ENCODE peak calls at places on chromosome 22, in seven cellular contexts. One of them, this sample, is unnamed.
A peak's percentile ranks its signal among the peaks of the same experiment; 100 is the strongest.

GRCh38 chr22:50531546-50532352 is 1.9 kb upstream of the TYMP start:
- DNase-seq in mesendoderm: peak; percentile 56
- DNase-seq in tibial nerve: peak; percentile 70
- DNase-seq in dorsolateral prefrontal cortex: no peak
- DNase-seq in cardiac muscle cell: peak; percentile 64
- DNase-seq in transverse colon: peak; percentile 84
- DNase-seq in PC-3: peak; percentile 43
- DNase-seq in this sample: no peak

GRCh38 chr22:28034760-28035401 is 115.8 kb upstream of the PITPNB start:
- DNase-seq in transverse colon: peak; percentile 41
- DNase-seq in cardiac muscle cell: peak; percentile 52
- DNase-seq in PC-3: peak; percentile 38
- DNase-seq in tibial nerve: peak; percentile 76
- DNase-seq in mesendoderm: no peak
- DNase-seq in dorsolateral prefrontal cortex: peak; percentile 76
- DNase-seq in this sample: no peak

GRCh38 chr22:30427871-30428270 is 2.3 kb downstream of the MTFP1 start:
- DNase-seq in transverse colon: no peak
- DNase-seq in PC-3: no peak
- DNase-seq in mesendoderm: no peak
- DNase-seq in dorsolateral prefrontal cortex: no peak
- DNase-seq in tibial nerve: no peak
- DNase-seq in cardiac muscle cell: no peak
- DNase-seq in this sample: no peak

GRCh38 chr22:30485362-30485988 is 13.7 kb upstream of the SEC14L3 start:
- DNase-seq in PC-3: peak; percentile 59
- DNase-seq in tibial nerve: peak; percentile 30
- DNase-seq in transverse colon: peak; percentile 72
- DNase-seq in mesendoderm: peak; percentile 61
- DNase-seq in cardiac muscle cell: peak; percentile 65
- DNase-seq in dorsolateral prefrontal cortex: peak; percentile 58
- DNase-seq in this sample: no peak

GRCh38 chr22:43244803-43245527 is 58.0 kb upstream of the TTLL12 start:
- DNase-seq in cardiac muscle cell: no peak
- DNase-seq in PC-3: no peak
- DNase-seq in mesendoderm: no peak
- DNase-seq in tibial nerve: no peak
- DNase-seq in transverse colon: no peak
- DNase-seq in dorsolateral prefrontal cortex: no peak
- DNase-seq in this sample: no peak

GRCh38 chr22:44894782-44895181 is 115.0 kb downstream of the PHF21B start:
- DNase-seq in tibial nerve: no peak
- DNase-seq in transverse colon: no peak
- DNase-seq in cardiac muscle cell: no peak
- DNase-seq in PC-3: no peak
- DNase-seq in dorsolateral prefrontal cortex: no peak
- DNase-seq in mesendoderm: peak; percentile 9
- DNase-seq in this sample: no peak

GRCh38 chr22:44583076-44583760 is 85.2 kb upstream of the RTL6 start:
- DNase-seq in transverse colon: no peak
- DNase-seq in cardiac muscle cell: no peak
- DNase-seq in dorsolateral prefrontal cortex: peak; percentile 38
- DNase-seq in mesendoderm: no peak
- DNase-seq in PC-3: peak; percentile 22
- DNase-seq in tibial nerve: no peak
- DNase-seq in this sample: no peak

GRCh38 chr22:33389927-33390326 is 331.7 kb upstream of the SYN3 start:
- DNase-seq in tibial nerve: no peak
- DNase-seq in dorsolateral prefrontal cortex: no peak
- DNase-seq in PC-3: no peak
- DNase-seq in transverse colon: no peak
- DNase-seq in cardiac muscle cell: no peak
- DNase-seq in mesendoderm: no peak
- DNase-seq in this sample: no peak

GRCh38 chr22:49087163-49087562 is 740.5 kb downstream of the BRD1 start:
- DNase-seq in transverse colon: no peak
- DNase-seq in PC-3: no peak
- DNase-seq in cardiac muscle cell: no peak
- DNase-seq in tibial nerve: no peak
- DNase-seq in dorsolateral prefrontal cortex: no peak
- DNase-seq in mesendoderm: no peak
- DNase-seq in this sample: no peak

GRCh38 chr22:22884888-22885840 is 2.5 kb upstream of the IGLL5 start:
- DNase-seq in tibial nerve: no peak
- DNase-seq in transverse colon: peak; percentile 77
- DNase-seq in dorsolateral prefrontal cortex: no peak
- DNase-seq in PC-3: no peak
- DNase-seq in cardiac muscle cell: no peak
- DNase-seq in mesendoderm: no peak
- DNase-seq in this sample: no peak

GRCh38 chr22:17121235-17122195 is at the start of gene TMEM121B:
- DNase-seq in PC-3: no peak
- DNase-seq in cardiac muscle cell: peak; percentile 94
- DNase-seq in dorsolateral prefrontal cortex: peak; percentile 79
- DNase-seq in tibial nerve: peak; percentile 19
- DNase-seq in transverse colon: peak; percentile 47
- DNase-seq in mesendoderm: peak; percentile 95
- DNase-seq in this sample: no peak

GRCh38 chr22:43544282-43544673 is 132.5 kb downstream of the MPPED1 start:
- DNase-seq in tibial nerve: no peak
- DNase-seq in transverse colon: no peak
- DNase-seq in mesendoderm: no peak
- DNase-seq in PC-3: no peak
- DNase-seq in cardiac muscle cell: no peak
- DNase-seq in dorsolateral prefrontal cortex: no peak
- DNase-seq in this sample: no peak

GRCh38 chr22:32558681-32559355 is 84.2 kb downstream of the FBXO7 start:
- DNase-seq in mesendoderm: no peak
- DNase-seq in cardiac muscle cell: no peak
- DNase-seq in PC-3: peak; percentile 84
- DNase-seq in dorsolateral prefrontal cortex: no peak
- DNase-seq in tibial nerve: peak; percentile 55
- DNase-seq in transverse colon: peak; percentile 82
- DNase-seq in this sample: peak; percentile 73

GRCh38 chr22:25389541-25389919 is 170.1 kb downstream of the CRYBB2 start:
- DNase-seq in dorsolateral prefrontal cortex: no peak
- DNase-seq in mesendoderm: no peak
- DNase-seq in transverse colon: no peak
- DNase-seq in tibial nerve: no peak
- DNase-seq in PC-3: no peak
- DNase-seq in cardiac muscle cell: no peak
- DNase-seq in this sample: no peak
- H3K27ac ChIP-seq in dorsolateral prefrontal cortex: no peak overlapping the region
- H3K27ac ChIP-seq in mesendoderm: no peak overlapping the region
- H3K27ac ChIP-seq in transverse colon: no peak overlapping the region
- H3K27ac ChIP-seq in tibial nerve: no peak overlapping the region
- H3K27ac ChIP-seq in PC-3: no peak overlapping the region
- H3K27ac ChIP-seq in cardiac muscle cell: no peak overlapping the region
- H3K27ac ChIP-seq in this sample: no peak overlapping the region

GRCh38 chr22:21815357-21815756 is 52.1 kb downstream of the MAPK1 start:
- DNase-seq in tibial nerve: no peak
- DNase-seq in dorsolateral prefrontal cortex: no peak
- DNase-seq in PC-3: no peak
- DNase-seq in transverse colon: no peak
- DNase-seq in mesendoderm: no peak
- DNase-seq in cardiac muscle cell: no peak
- DNase-seq in this sample: no peak

GRCh38 chr22:21816787-21817496 is 50.5 kb downstream of the MAPK1 start:
- DNase-seq in dorsolateral prefrontal cortex: no peak
- DNase-seq in tibial nerve: no peak
- DNase-seq in transverse colon: no peak
- DNase-seq in PC-3: peak; percentile 84
- DNase-seq in cardiac muscle cell: no peak
- DNase-seq in mesendoderm: peak; percentile 71
- DNase-seq in this sample: peak; percentile 45

GRCh38 chr22:21818487-21819182 is 48.8 kb downstream of the MAPK1 start:
- DNase-seq in mesendoderm: peak; percentile 40
- DNase-seq in transverse colon: no peak
- DNase-seq in dorsolateral prefrontal cortex: no peak
- DNase-seq in tibial nerve: no peak
- DNase-seq in PC-3: no peak
- DNase-seq in cardiac muscle cell: no peak
- DNase-seq in this sample: no peak

GRCh38 chr22:21816472-21816786 is 51.0 kb downstream of the MAPK1 start:
- DNase-seq in cardiac muscle cell: no peak
- DNase-seq in transverse colon: no peak
- DNase-seq in tibial nerve: no peak
- DNase-seq in mesendoderm: no peak
- DNase-seq in PC-3: no peak
- DNase-seq in dorsolateral prefrontal cortex: no peak
- DNase-seq in this sample: no peak

DNA sequence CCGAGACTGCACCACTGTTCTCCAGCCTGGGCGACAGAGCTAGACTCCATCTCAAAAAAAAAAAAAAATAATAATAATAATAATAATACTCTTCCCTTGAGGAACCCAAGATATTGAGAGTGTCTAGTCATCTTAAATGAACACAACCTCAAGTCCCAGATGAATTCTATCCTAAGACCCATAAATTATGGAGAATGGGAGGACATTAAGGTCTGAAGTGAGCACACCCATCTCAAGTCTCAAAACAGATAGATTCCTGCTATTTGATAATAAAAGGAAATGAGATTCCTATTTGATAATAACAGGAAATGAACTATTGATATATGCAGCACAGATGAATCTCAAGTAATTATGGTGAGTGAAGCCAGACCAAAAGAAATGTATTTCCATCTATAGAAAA is 51.5 kb downstream of the MAPK1 start:
- DNase-seq in mesendoderm: no peak
- DNase-seq in tibial nerve: no peak
- DNase-seq in cardiac muscle cell: no peak
- DNase-seq in transverse colon: no peak
- DNase-seq in PC-3: no peak
- DNase-seq in dorsolateral prefrontal cortex: no peak
- DNase-seq in this sample: no peak
- H3K27ac ChIP-seq in mesendoderm: no peak overlapping the region
- H3K27ac ChIP-seq in tibial nerve: peak overlapping the region; percentile 68
- H3K27ac ChIP-seq in cardiac muscle cell: no peak overlapping the region
- H3K27ac ChIP-seq in transverse colon: peak overlapping the region; percentile 70
- H3K27ac ChIP-seq in PC-3: peak overlapping the region; percentile 89
- H3K27ac ChIP-seq in dorsolateral prefrontal cortex: no peak overlapping the region
- H3K27ac ChIP-seq in this sample: peak overlapping the region; percentile 71

GRCh38 chr22:37266581-37267127 is 15.7 kb upstream of the CYTH4 start:
- DNase-seq in dorsolateral prefrontal cortex: no peak
- DNase-seq in PC-3: no peak
- DNase-seq in transverse colon: no peak
- DNase-seq in mesendoderm: no peak
- DNase-seq in cardiac muscle cell: no peak
- DNase-seq in tibial nerve: no peak
- DNase-seq in this sample: no peak

GRCh38 chr22:37267128-37267587 is 15.2 kb upstream of the CYTH4 start:
- DNase-seq in transverse colon: peak; percentile 55
- DNase-seq in mesendoderm: peak; percentile 64
- DNase-seq in dorsolateral prefrontal cortex: no peak
- DNase-seq in cardiac muscle cell: peak; percentile 74
- DNase-seq in tibial nerve: no peak
- DNase-seq in PC-3: peak; percentile 57
- DNase-seq in this sample: no peak

GRCh38 chr22:37270928-37271650 is 11.2 kb upstream of the CYTH4 start:
- DNase-seq in dorsolateral prefrontal cortex: no peak
- DNase-seq in cardiac muscle cell: no peak
- DNase-seq in tibial nerve: no peak
- DNase-seq in PC-3: no peak
- DNase-seq in mesendoderm: no peak
- DNase-seq in transverse colon: no peak
- DNase-seq in this sample: no peak

GRCh38 chr22:37269930-37270678 is 12.2 kb upstream of the CYTH4 start:
- DNase-seq in tibial nerve: no peak
- DNase-seq in dorsolateral prefrontal cortex: no peak
- DNase-seq in transverse colon: no peak
- DNase-seq in cardiac muscle cell: no peak
- DNase-seq in PC-3: no peak
- DNase-seq in mesendoderm: no peak
- DNase-seq in this sample: no peak

DNA sequence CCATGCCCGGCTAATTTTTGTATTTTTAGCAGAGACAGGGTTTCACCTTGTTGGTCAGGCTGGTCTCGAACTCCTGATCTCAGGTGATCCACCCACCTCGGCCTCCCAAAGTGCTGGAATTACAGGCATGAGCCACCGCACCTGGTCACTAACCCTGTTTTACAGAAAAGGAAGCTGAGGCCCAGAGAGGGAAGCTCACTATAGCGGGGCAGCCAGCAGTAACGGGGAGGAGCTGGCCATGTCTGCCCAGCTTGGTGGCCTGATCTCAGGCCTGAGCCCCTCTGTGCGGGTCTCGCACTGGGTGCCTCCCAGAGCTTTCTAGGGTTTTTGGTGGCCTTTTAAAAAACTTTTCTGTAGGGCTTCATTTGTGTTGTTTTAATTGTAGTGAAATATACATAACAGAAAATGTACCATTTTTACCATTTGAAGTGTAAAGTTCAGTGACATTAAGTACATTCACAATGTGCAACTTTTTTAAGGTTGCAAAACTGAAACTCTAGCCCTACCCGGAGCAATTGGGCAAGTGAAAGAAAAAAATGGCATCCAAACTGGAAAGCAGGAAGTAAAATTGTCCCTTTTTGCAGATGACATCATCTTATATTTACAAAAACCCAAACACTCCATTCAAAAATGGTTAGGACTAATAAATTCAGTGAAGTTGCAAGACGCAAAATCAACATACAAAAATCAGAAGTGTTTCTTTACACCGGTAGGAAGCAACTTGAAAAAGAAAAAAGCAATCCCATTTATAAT is 14.5 kb upstream of the CYTH4 start:
- DNase-seq in cardiac muscle cell: no peak
- DNase-seq in PC-3: no peak
- DNase-seq in transverse colon: no peak
- DNase-seq in mesendoderm: no peak
- DNase-seq in dorsolateral prefrontal cortex: no peak
- DNase-seq in tibial nerve: no peak
- DNase-seq in this sample: no peak
- H3K27ac ChIP-seq in cardiac muscle cell: no peak overlapping the region
- H3K27ac ChIP-seq in PC-3: no peak overlapping the region
- H3K27ac ChIP-seq in transverse colon: peak overlapping the region; percentile 63
- H3K27ac ChIP-seq in mesendoderm: no peak overlapping the region
- H3K27ac ChIP-seq in dorsolateral prefrontal cortex: no peak overlapping the region
- H3K27ac ChIP-seq in tibial nerve: no peak overlapping the region
- H3K27ac ChIP-seq in this sample: no peak overlapping the region

GRCh38 chr22:46052801-46053562 is 76.0 kb upstream of the WNT7B start:
- DNase-seq in dorsolateral prefrontal cortex: peak; percentile 54
- DNase-seq in PC-3: peak; percentile 33
- DNase-seq in transverse colon: peak; percentile 69
- DNase-seq in tibial nerve: no peak
- DNase-seq in cardiac muscle cell: no peak
- DNase-seq in mesendoderm: no peak
- DNase-seq in this sample: no peak
- H3K27ac ChIP-seq in dorsolateral prefrontal cortex: peak overlapping the region; percentile 100
- H3K27ac ChIP-seq in PC-3: peak overlapping the region; percentile 96
- H3K27ac ChIP-seq in transverse colon: peak overlapping the region; percentile 99
- H3K27ac ChIP-seq in tibial nerve: peak overlapping the region; percentile 100
- H3K27ac ChIP-seq in cardiac muscle cell: no peak overlapping the region
- H3K27ac ChIP-seq in mesendoderm: no peak overlapping the region
- H3K27ac ChIP-seq in this sample: peak overlapping the region; percentile 94

DNA sequence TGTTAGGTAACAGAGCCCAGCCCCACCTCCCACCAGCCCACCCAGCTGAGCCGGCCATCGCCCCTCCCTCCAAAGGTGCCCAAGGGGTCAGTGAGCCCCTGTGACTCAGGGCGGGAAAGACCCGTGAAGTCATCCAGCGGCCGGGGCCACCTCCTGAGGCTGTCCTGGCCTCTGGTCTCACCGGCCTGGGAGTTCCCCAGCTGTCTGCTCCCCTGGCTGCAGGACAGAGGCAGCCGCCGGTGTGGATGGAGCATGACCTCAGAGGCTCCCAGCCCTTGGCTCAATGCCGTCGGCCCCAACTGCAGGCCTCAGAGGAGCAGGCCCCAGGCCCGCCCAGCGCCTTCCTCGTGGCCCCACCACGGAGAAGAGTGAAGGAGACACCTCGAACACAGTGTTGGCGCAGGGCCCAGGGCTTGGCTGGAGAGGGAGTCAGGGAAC is 28.7 kb downstream of the RPL3 start:
- DNase-seq in tibial nerve: peak; percentile 66
- DNase-seq in transverse colon: no peak
- DNase-seq in mesendoderm: no peak
- DNase-seq in dorsolateral prefrontal cortex: no peak
- DNase-seq in cardiac muscle cell: peak; percentile 38
- DNase-seq in PC-3: peak; percentile 45
- DNase-seq in this sample: no peak
- H3K27ac ChIP-seq in tibial nerve: peak overlapping the region; percentile 88
- H3K27ac ChIP-seq in transverse colon: no peak overlapping the region
- H3K27ac ChIP-seq in mesendoderm: no peak overlapping the region
- H3K27ac ChIP-seq in dorsolateral prefrontal cortex: no peak overlapping the region
- H3K27ac ChIP-seq in cardiac muscle cell: no peak overlapping the region
- H3K27ac ChIP-seq in PC-3: peak overlapping the region; percentile 81
- H3K27ac ChIP-seq in this sample: peak overlapping the region; percentile 79

This sample was measured in epithelial cell of prostate.